ENCODE peak calls at places on chromosomes 5 and 9, in seven cellular contexts. One of them, this sample, is unnamed.

GRCh38 chr9:119365291-119366027 is 3.8 kb downstream of the BRINP1 start:
- DNase-seq in naive thymus-derived CD4-positive, alpha-beta T cell: no peak
- DNase-seq in lower lobe of right lung: no peak
- DNase-seq in CD8-positive, alpha-beta T cell: no peak
- DNase-seq in tibial artery: no peak
- DNase-seq in tibial nerve: no peak
- DNase-seq in adipocyte: peak; percentile 57
- DNase-seq in this sample: no peak

GRCh38 chr5:61313960-61314681 is 17.9 kb upstream of the ZSWIM6 start:
- DNase-seq in naive thymus-derived CD4-positive, alpha-beta T cell: no peak
- DNase-seq in CD8-positive, alpha-beta T cell: no peak
- DNase-seq in tibial artery: peak; percentile 33
- DNase-seq in lower lobe of right lung: no peak
- DNase-seq in tibial nerve: no peak
- DNase-seq in adipocyte: peak; percentile 91
- DNase-seq in this sample: no peak

GRCh38 chr9:16029056-16029615 is 476.3 kb downstream of the CCDC171 start:
- DNase-seq in tibial nerve: no peak
- DNase-seq in lower lobe of right lung: no peak
- DNase-seq in adipocyte: no peak
- DNase-seq in naive thymus-derived CD4-positive, alpha-beta T cell: no peak
- DNase-seq in CD8-positive, alpha-beta T cell: no peak
- DNase-seq in tibial artery: no peak
- DNase-seq in this sample: no peak

GRCh38 chr5:92678576-92679105 is 902.4 kb downstream of the NR2F1-AS1 start:
- DNase-seq in lower lobe of right lung: no peak
- DNase-seq in tibial artery: no peak
- DNase-seq in adipocyte: no peak
- DNase-seq in naive thymus-derived CD4-positive, alpha-beta T cell: no peak
- DNase-seq in tibial nerve: no peak
- DNase-seq in CD8-positive, alpha-beta T cell: no peak
- DNase-seq in this sample: no peak

GRCh38 chr5:159003045-159004030 is 96.4 kb downstream of the EBF1 start:
- DNase-seq in tibial nerve: no peak
- DNase-seq in lower lobe of right lung: no peak
- DNase-seq in naive thymus-derived CD4-positive, alpha-beta T cell: peak; percentile 34
- DNase-seq in CD8-positive, alpha-beta T cell: no peak
- DNase-seq in tibial artery: no peak
- DNase-seq in adipocyte: peak; percentile 76
- DNase-seq in this sample: no peak

GRCh38 chr9:6014668-6015270 is 655 bp downstream of the RANBP6 start:
- DNase-seq in naive thymus-derived CD4-positive, alpha-beta T cell: no peak
- DNase-seq in lower lobe of right lung: no peak
- DNase-seq in CD8-positive, alpha-beta T cell: no peak
- DNase-seq in tibial artery: no peak
- DNase-seq in tibial nerve: no peak
- DNase-seq in adipocyte: peak; percentile 61
- DNase-seq in this sample: no peak

GRCh38 chr5:89729623-89730390 is 679.7 kb downstream of the CETN3 start:
- DNase-seq in tibial artery: no peak
- DNase-seq in lower lobe of right lung: no peak
- DNase-seq in tibial nerve: no peak
- DNase-seq in adipocyte: no peak
- DNase-seq in naive thymus-derived CD4-positive, alpha-beta T cell: no peak
- DNase-seq in CD8-positive, alpha-beta T cell: no peak
- DNase-seq in this sample: no peak

GRCh38 chr9:101495810-101496209 is 37.8 kb upstream of the RNF20 start:
- DNase-seq in tibial artery: no peak
- DNase-seq in CD8-positive, alpha-beta T cell: no peak
- DNase-seq in lower lobe of right lung: no peak
- DNase-seq in adipocyte: peak; percentile 81
- DNase-seq in tibial nerve: no peak
- DNase-seq in naive thymus-derived CD4-positive, alpha-beta T cell: no peak
- DNase-seq in this sample: no peak

GRCh38 chr5:96144289-96144688 is 182.6 kb upstream of the ELL2 start:
- DNase-seq in adipocyte: no peak
- DNase-seq in tibial nerve: no peak
- DNase-seq in lower lobe of right lung: no peak
- DNase-seq in CD8-positive, alpha-beta T cell: no peak
- DNase-seq in tibial artery: no peak
- DNase-seq in naive thymus-derived CD4-positive, alpha-beta T cell: no peak
- DNase-seq in this sample: no peak

GRCh38 chr5:149962040-149962439 is 1.5 kb downstream of the SLC26A2 start:
- DNase-seq in CD8-positive, alpha-beta T cell: no peak
- DNase-seq in tibial nerve: no peak
- DNase-seq in lower lobe of right lung: no peak
- DNase-seq in tibial artery: no peak
- DNase-seq in naive thymus-derived CD4-positive, alpha-beta T cell: no peak
- DNase-seq in adipocyte: peak; percentile 78
- DNase-seq in this sample: peak; percentile 25

GRCh38 chr9:38146844-38147243 is 77.8 kb upstream of the SHB start:
- DNase-seq in tibial nerve: no peak
- DNase-seq in adipocyte: no peak
- DNase-seq in tibial artery: no peak
- DNase-seq in naive thymus-derived CD4-positive, alpha-beta T cell: no peak
- DNase-seq in lower lobe of right lung: no peak
- DNase-seq in CD8-positive, alpha-beta T cell: no peak
- DNase-seq in this sample: no peak

GRCh38 chr5:78594946-78595921 is 53.3 kb downstream of the LHFPL2 start:
- DNase-seq in tibial artery: peak; percentile 49
- DNase-seq in lower lobe of right lung: no peak
- DNase-seq in tibial nerve: peak; percentile 46
- DNase-seq in naive thymus-derived CD4-positive, alpha-beta T cell: no peak
- DNase-seq in CD8-positive, alpha-beta T cell: no peak
- DNase-seq in adipocyte: peak; percentile 95
- DNase-seq in this sample: no peak

GRCh38 chr9:2771101-2771500 is 53.8 kb downstream of the KCNV2 start:
- DNase-seq in tibial artery: no peak
- DNase-seq in lower lobe of right lung: no peak
- DNase-seq in naive thymus-derived CD4-positive, alpha-beta T cell: no peak
- DNase-seq in CD8-positive, alpha-beta T cell: no peak
- DNase-seq in adipocyte: no peak
- DNase-seq in tibial nerve: no peak
- DNase-seq in this sample: no peak

GRCh38 chr5:115429345-115429940 is 115.1 kb downstream of the FEM1C start:
- DNase-seq in tibial nerve: no peak
- DNase-seq in naive thymus-derived CD4-positive, alpha-beta T cell: no peak
- DNase-seq in adipocyte: no peak
- DNase-seq in tibial artery: no peak
- DNase-seq in lower lobe of right lung: no peak
- DNase-seq in CD8-positive, alpha-beta T cell: no peak
- DNase-seq in this sample: no peak

GRCh38 chr5:1666221-1666620 is 133.4 kb downstream of the MRPL36 start:
- DNase-seq in CD8-positive, alpha-beta T cell: no peak
- DNase-seq in lower lobe of right lung: no peak
- DNase-seq in naive thymus-derived CD4-positive, alpha-beta T cell: no peak
- DNase-seq in tibial artery: no peak
- DNase-seq in tibial nerve: no peak
- DNase-seq in adipocyte: no peak
- DNase-seq in this sample: no peak
- H3K27me3 ChIP-seq in CD8-positive, alpha-beta T cell: peaks cover 13% of the 10 kb centered on the region
- H3K27me3 ChIP-seq in lower lobe of right lung: peaks cover 63% of the 10 kb centered on the region
- H3K27me3 ChIP-seq in naive thymus-derived CD4-positive, alpha-beta T cell: peaks cover 14% of the 10 kb centered on the region
- H3K27me3 ChIP-seq in tibial artery: no peaks in the 10 kb centered on the region
- H3K27me3 ChIP-seq in tibial nerve: no peaks in the 10 kb centered on the region
- H3K27me3 ChIP-seq in adipocyte: peaks cover 58% of the 10 kb centered on the region
- H3K27me3 ChIP-seq in this sample: peaks cover 18% of the 10 kb centered on the region

DNA sequence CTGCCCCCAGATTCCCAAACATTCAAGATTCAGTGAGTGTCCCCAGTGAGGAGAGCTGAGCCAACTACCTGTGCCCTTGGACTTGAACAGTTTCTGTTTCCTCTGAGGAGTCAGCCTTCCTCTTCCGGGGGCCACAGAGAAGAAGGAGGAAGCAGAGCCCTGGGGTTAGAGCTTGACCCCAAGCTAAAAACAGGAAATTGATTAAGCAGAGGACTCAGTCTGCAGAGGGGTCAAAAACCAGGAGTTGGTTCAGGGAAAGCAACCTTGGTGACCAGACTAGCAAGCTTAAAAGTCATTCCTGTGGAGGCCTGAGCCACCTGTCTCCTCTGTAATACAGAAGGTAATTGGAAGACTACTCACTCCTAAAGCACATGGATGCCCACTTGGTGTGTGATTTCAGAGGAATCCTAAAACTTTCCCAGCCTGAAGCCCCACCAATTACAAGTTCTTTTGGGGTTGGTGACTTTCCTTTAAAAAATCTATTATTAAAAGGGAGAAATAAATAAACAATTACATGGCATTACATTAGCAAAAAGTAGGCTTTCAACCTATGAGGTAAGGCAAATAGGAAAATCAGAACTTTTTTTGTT is 64.2 kb upstream of the SELENOP start:
- DNase-seq in adipocyte: no peak
- DNase-seq in tibial nerve: no peak
- DNase-seq in lower lobe of right lung: no peak
- DNase-seq in naive thymus-derived CD4-positive, alpha-beta T cell: no peak
- DNase-seq in tibial artery: no peak
- DNase-seq in CD8-positive, alpha-beta T cell: no peak
- DNase-seq in this sample: no peak
- H3K4me1 ChIP-seq in adipocyte: peaks cover 5% of the 10 kb centered on the region
- H3K4me1 ChIP-seq in tibial nerve: peaks cover 4% of the 10 kb centered on the region
- H3K4me1 ChIP-seq in lower lobe of right lung: peaks cover 17% of the 10 kb centered on the region
- H3K4me1 ChIP-seq in naive thymus-derived CD4-positive, alpha-beta T cell: no peaks in the 10 kb centered on the region
- H3K4me1 ChIP-seq in tibial artery: no peaks in the 10 kb centered on the region
- H3K4me1 ChIP-seq in CD8-positive, alpha-beta T cell: peaks cover 7% of the 10 kb centered on the region
- H3K4me1 ChIP-seq in this sample: no peaks in the 10 kb centered on the region

GRCh38 chr9:4301302-4301701 is 1.4 kb upstream of the GLIS3 start:
- DNase-seq in tibial artery: no peak
- DNase-seq in tibial nerve: no peak
- DNase-seq in adipocyte: peak; percentile 76
- DNase-seq in CD8-positive, alpha-beta T cell: no peak
- DNase-seq in naive thymus-derived CD4-positive, alpha-beta T cell: no peak
- DNase-seq in lower lobe of right lung: no peak
- DNase-seq in this sample: no peak

GRCh38 chr9:4305586-4305985 is 5.7 kb upstream of the GLIS3 start:
- DNase-seq in tibial artery: no peak
- DNase-seq in lower lobe of right lung: no peak
- DNase-seq in tibial nerve: no peak
- DNase-seq in CD8-positive, alpha-beta T cell: no peak
- DNase-seq in adipocyte: no peak
- DNase-seq in naive thymus-derived CD4-positive, alpha-beta T cell: no peak
- DNase-seq in this sample: no peak

GRCh38 chr9:4305065-4305481 is 5.2 kb upstream of the GLIS3 start:
- DNase-seq in naive thymus-derived CD4-positive, alpha-beta T cell: no peak
- DNase-seq in adipocyte: no peak
- DNase-seq in CD8-positive, alpha-beta T cell: no peak
- DNase-seq in lower lobe of right lung: no peak
- DNase-seq in tibial nerve: no peak
- DNase-seq in tibial artery: no peak
- DNase-seq in this sample: no peak

GRCh38 chr9:4301971-4302427 is 2.1 kb upstream of the GLIS3 start:
- DNase-seq in lower lobe of right lung: no peak
- DNase-seq in tibial artery: peak; percentile 83
- DNase-seq in naive thymus-derived CD4-positive, alpha-beta T cell: no peak
- DNase-seq in tibial nerve: no peak
- DNase-seq in CD8-positive, alpha-beta T cell: no peak
- DNase-seq in adipocyte: peak; percentile 82
- DNase-seq in this sample: no peak

GRCh38 chr9:4303002-4303401 is 3.1 kb upstream of the GLIS3 start:
- DNase-seq in naive thymus-derived CD4-positive, alpha-beta T cell: no peak
- DNase-seq in tibial nerve: no peak
- DNase-seq in CD8-positive, alpha-beta T cell: no peak
- DNase-seq in lower lobe of right lung: no peak
- DNase-seq in tibial artery: no peak
- DNase-seq in adipocyte: peak; percentile 24
- DNase-seq in this sample: no peak
- H3K27me3 ChIP-seq in naive thymus-derived CD4-positive, alpha-beta T cell: no peaks in the 10 kb centered on the region
- H3K27me3 ChIP-seq in tibial nerve: no peaks in the 10 kb centered on the region
- H3K27me3 ChIP-seq in CD8-positive, alpha-beta T cell: no peaks in the 10 kb centered on the region
- H3K27me3 ChIP-seq in lower lobe of right lung: peaks cover 15% of the 10 kb centered on the region
- H3K27me3 ChIP-seq in tibial artery: no peaks in the 10 kb centered on the region
- H3K27me3 ChIP-seq in adipocyte: no peaks in the 10 kb centered on the region
- H3K27me3 ChIP-seq in this sample: peaks cover 26% of the 10 kb centered on the region

GRCh38 chr9:137243626-137244485 is 2.8 kb downstream of the TUBB4B start:
- DNase-seq in CD8-positive, alpha-beta T cell: no peak
- DNase-seq in tibial nerve: no peak
- DNase-seq in adipocyte: no peak
- DNase-seq in tibial artery: no peak
- DNase-seq in naive thymus-derived CD4-positive, alpha-beta T cell: no peak
- DNase-seq in lower lobe of right lung: no peak
- DNase-seq in this sample: no peak
- H3K4me1 ChIP-seq in CD8-positive, alpha-beta T cell: peaks cover 21% of the 10 kb centered on the region
- H3K4me1 ChIP-seq in tibial nerve: peaks cover 19% of the 10 kb centered on the region
- H3K4me1 ChIP-seq in adipocyte: peaks cover 17% of the 10 kb centered on the region
- H3K4me1 ChIP-seq in tibial artery: peaks cover 31% of the 10 kb centered on the region
- H3K4me1 ChIP-seq in naive thymus-derived CD4-positive, alpha-beta T cell: peaks cover 11% of the 10 kb centered on the region
- H3K4me1 ChIP-seq in lower lobe of right lung: peaks cover 41% of the 10 kb centered on the region
- H3K4me1 ChIP-seq in this sample: peaks cover 31% of the 10 kb centered on the region

DNA sequence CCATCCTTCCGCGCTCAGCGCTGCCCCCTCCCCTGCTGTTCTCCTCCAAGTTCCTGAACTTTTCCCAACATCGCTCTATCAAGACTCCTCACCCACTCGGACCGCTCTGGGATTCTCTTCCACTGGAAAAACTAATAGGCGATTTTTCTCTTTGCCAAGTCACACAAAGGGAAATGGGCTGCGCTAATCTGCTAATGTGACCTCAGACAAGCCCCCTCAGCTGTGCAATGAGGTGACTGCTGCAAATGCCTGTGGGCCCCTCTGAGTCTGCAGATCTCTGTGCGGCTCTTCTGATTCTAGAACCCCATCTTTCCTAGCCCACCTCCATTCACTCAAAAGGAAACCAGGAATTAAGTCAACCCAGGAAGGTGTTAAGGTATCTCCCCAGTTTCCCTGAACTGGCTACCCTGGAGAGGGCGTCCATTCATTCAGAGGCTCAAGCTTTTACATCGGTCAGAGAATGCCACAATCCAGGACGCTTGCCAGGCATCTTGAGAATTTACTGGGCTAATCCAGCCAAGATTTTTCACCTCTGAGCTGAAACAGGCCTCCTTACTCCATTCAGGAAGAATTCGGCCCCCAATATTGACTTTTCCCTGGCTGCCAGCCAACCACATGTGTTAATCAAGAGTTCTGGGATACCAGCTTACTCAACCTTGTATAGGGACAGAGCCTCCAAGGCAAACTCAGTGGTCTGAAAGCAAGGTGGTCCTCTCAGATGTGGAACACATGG is 795 bp upstream of the ADAMTS12 start:
- DNase-seq in CD8-positive, alpha-beta T cell: no peak
- DNase-seq in tibial artery: peak; percentile 29
- DNase-seq in lower lobe of right lung: no peak
- DNase-seq in adipocyte: peak; percentile 95
- DNase-seq in naive thymus-derived CD4-positive, alpha-beta T cell: no peak
- DNase-seq in tibial nerve: peak; percentile 41
- DNase-seq in this sample: no peak
- H3K27me3 ChIP-seq in CD8-positive, alpha-beta T cell: peaks cover 4% of the 10 kb centered on the region
- H3K27me3 ChIP-seq in tibial artery: no peaks in the 10 kb centered on the region
- H3K27me3 ChIP-seq in lower lobe of right lung: peaks cover 22% of the 10 kb centered on the region
- H3K27me3 ChIP-seq in adipocyte: no peaks in the 10 kb centered on the region
- H3K27me3 ChIP-seq in naive thymus-derived CD4-positive, alpha-beta T cell: no peaks in the 10 kb centered on the region
- H3K27me3 ChIP-seq in tibial nerve: no peaks in the 10 kb centered on the region
- H3K27me3 ChIP-seq in this sample: peaks cover 38% of the 10 kb centered on the region

GRCh38 chr5:139662617-139663016 is 14.5 kb downstream of the CXXC5 start:
- DNase-seq in CD8-positive, alpha-beta T cell: no peak
- DNase-seq in tibial nerve: no peak
- DNase-seq in adipocyte: no peak
- DNase-seq in naive thymus-derived CD4-positive, alpha-beta T cell: no peak
- DNase-seq in tibial artery: no peak
- DNase-seq in lower lobe of right lung: no peak
- DNase-seq in this sample: no peak
- H3K4me1 ChIP-seq in CD8-positive, alpha-beta T cell: peaks cover 22% of the 10 kb centered on the region
- H3K4me1 ChIP-seq in tibial nerve: peaks cover 97% of the 10 kb centered on the region
- H3K4me1 ChIP-seq in adipocyte: peaks cover 67% of the 10 kb centered on the region
- H3K4me1 ChIP-seq in naive thymus-derived CD4-positive, alpha-beta T cell: peaks cover 10% of the 10 kb centered on the region
- H3K4me1 ChIP-seq in tibial artery: peaks cover 100% of the 10 kb centered on the region
- H3K4me1 ChIP-seq in lower lobe of right lung: peaks cover 98% of the 10 kb centered on the region
- H3K4me1 ChIP-seq in this sample: peaks cover 13% of the 10 kb centered on the region